ENCODE peak calls at places on chromosomes 11 and 22, in four cellular contexts. E, K, V and D are unnamed samples.
A peak's percentile ranks its signal among the peaks of the same experiment; 100 is the strongest.

GRCh38 chr11:82775736-82776346 is 42.2 kb upstream of the FAM181B start:
- DNase-seq in K (peak; percentile 4), E (peak; percentile 14), V (peak; percentile 36), D (no peak)

GRCh38 chr22:40728731-40729189 is 49.5 kb downstream of the MCHR1 start:
- DNase-seq in E (peak; percentile 33), K (no peak), V (no peak), D (peak; percentile 66)

GRCh38 chr11:2100361-2101170 is 38.6 kb downstream of the IGF2 start:
- DNase-seq in E (no peak), V (no peak), K (no peak), D (no peak)

GRCh38 chr11:93145381-93145780 is 52.4 kb downstream of the SLC36A4 start:
- DNase-seq in V (no peak), K (no peak), E (no peak), D (no peak)

GRCh38 chr11:134049303-134049702 is 19.6 kb upstream of the JAM3 start:
- DNase-seq in V (no peak), E (no peak), K (no peak), D (peak; percentile 80)

GRCh38 chr11:134124660-134125451 is 56.0 kb downstream of the JAM3 start:
- DNase-seq in K (no peak), V (no peak), E (no peak), D (no peak)

GRCh38 chr11:36131719-36132349 is 157.4 kb downstream of the COMMD9 start:
- DNase-seq in E (no peak), V (no peak), K (no peak), D (peak; percentile 66)

GRCh38 chr11:75238595-75239245 is 1.9 kb upstream of the TPBGL start:
- DNase-seq in E (no peak), K (no peak), V (no peak), D (no peak)

GRCh38 chr11:99154277-99154676 is 133.5 kb downstream of the CNTN5 start:
- DNase-seq in E (no peak), K (no peak), V (no peak), D (no peak)

GRCh38 chr11:1747753-1748466 is 2.5 kb downstream of the IFITM10 start:
- DNase-seq in E (no peak), K (no peak), V (no peak), D (peak; percentile 17)

GRCh38 chr11:116732740-116733385 is 39.9 kb downstream of the BUD13 start:
- DNase-seq in K (no peak), E (peak; percentile 47), V (peak; percentile 45), D (peak; percentile 54)

GRCh38 chr11:113176971-113177370 is 137.4 kb upstream of the TTC12 start:
- DNase-seq in K (peak; percentile 20), V (no peak), E (no peak), D (no peak)

GRCh38 chr11:104152941-104153340 is 11.0 kb downstream of the PDGFD start:
- DNase-seq in K (no peak), V (no peak), E (no peak), D (no peak)

GRCh38 chr11:132911186-132911585 is 621.1 kb downstream of the OPCML start:
- DNase-seq in E (no peak), V (no peak), K (peak; percentile 9), D (no peak)

GRCh38 chr22:19179472-19180048 is 1.0 kb upstream of the SLC25A1 start:
- DNase-seq in V (peak; percentile 57), E (peak; percentile 40), K (peak; percentile 36), D (peak; percentile 77)

GRCh38 chr11:33500331-33500730 is 200.3 kb downstream of the C11orf91 start:
- DNase-seq in K (no peak), E (no peak), V (no peak), D (no peak)

GRCh38 chr11:18265949-18266348 is at the start of gene SAA1:
- DNase-seq in V (no peak), E (no peak), K (peak; percentile 50), D (no peak)

GRCh38 chr22:45818130-45819085 is 146.8 kb downstream of the ATXN10 start:
- DNase-seq in E (no peak), K (no peak), V (no peak), D (no peak)

GRCh38 chr11:118690553-118691304 is 11.3 kb upstream of the TREH start:
- DNase-seq in K (no peak), E (no peak), V (no peak), D (no peak)

GRCh38 chr22:19620742-19621371 is 93.4 kb upstream of the SEPTIN5 start:
- DNase-seq in E (no peak), K (no peak), V (no peak), D (peak; percentile 30)

GRCh38 chr11:20090654-20091374 is 69.5 kb downstream of the DBX1 start:
- DNase-seq in V (no peak), E (no peak), K (no peak), D (no peak)

GRCh38 chr22:34019190-34019845 is 99.0 kb upstream of the LARGE1 start:
- DNase-seq in K (no peak), E (no peak), V (no peak), D (no peak)

GRCh38 chr22:43266117-43266516 is 77.1 kb downstream of the SCUBE1 start:
- DNase-seq in E (no peak), K (no peak), V (no peak), D (no peak)

GRCh38 chr11:66044757-66045156 is 4.2 kb downstream of the GAL3ST3 start:
- DNase-seq in E (no peak), K (no peak), V (no peak), D (no peak)

GRCh38 chr11:2684581-2684980 is 15.2 kb downstream of the KCNQ1OT1 start:
- DNase-seq in K (no peak), E (no peak), V (no peak), D (no peak)

GRCh38 chr11:86814775-86815174 is 14.4 kb downstream of the PRSS23 start:
- DNase-seq in V (no peak), E (no peak), K (no peak), D (no peak)

GRCh38 chr11:118342503-118343161 is at the start of gene CD3D:
- DNase-seq in V (no peak), E (peak; percentile 60), K (no peak), D (no peak)

GRCh38 chr11:103420593-103420992 is 311.4 kb downstream of the DYNC2H1 start:
- DNase-seq in K (no peak), V (no peak), E (no peak), D (no peak)

GRCh38 chr22:26762503-26763170 is 105.2 kb downstream of the MIAT start:
- DNase-seq in V (no peak), E (no peak), K (no peak), D (no peak)

GRCh38 chr11:131668867-131669780 is 298.7 kb downstream of the NTM start:
- DNase-seq in V (peak; percentile 6), K (no peak), E (peak; percentile 37), D (no peak)